ENCODE peak calls at places on chromosome X, in eight cellular contexts. O is heart left ventricle, Z is upper lobe of left lung, J is lower leg skin, R is A549, Q is transverse colon, D is esophagus squamous epithelium, A is HCT116. G is an unnamed sample.

GRCh38 chrX:104566921-104567501 is 1.0 kb downstream of the IL1RAPL2 start:
- DNase-seq in Q (no peak), A (no peak), J (no peak), O (no peak), R (no peak), Z (peak), D (no peak), G (no peak)

GRCh38 chrX:107978707-107979307 is 3.4 kb downstream of the TEX13B start:
- DNase-seq in D (no peak), Z (no peak), O (no peak), R (peak), J (no peak), Q (no peak), A (peak), G (peak)

GRCh38 chrX:26442340-26442739 is 226.4 kb downstream of the MAGEB5 start:
- DNase-seq in J (no peak), A (peak), Q (no peak), R (peak), Z (no peak), D (no peak), O (no peak), G (peak)

GRCh38 chrX:119745283-119745848 is 13.0 kb upstream of the SOWAHD start:
- DNase-seq in J (no peak), D (no peak), O (no peak), A (no peak), Z (no peak), Q (no peak), R (no peak), G (no peak)

GRCh38 chrX:72272868-72273267 is 4.2 kb downstream of the RPS4X start:
- DNase-seq in D (no peak), A (no peak), Z (no peak), J (no peak), R (peak), O (no peak), Q (no peak), G (no peak)

GRCh38 chrX:39899876-39900787 is 197.6 kb downstream of the BCOR start:
- DNase-seq in Z (no peak), D (no peak), J (no peak), O (no peak), R (no peak), A (no peak), Q (no peak), G (no peak)

GRCh38 chrX:148811236-148811635 is 310.8 kb downstream of the AFF2 start:
- DNase-seq in D (no peak), Z (no peak), Q (no peak), O (no peak), R (no peak), A (no peak), J (no peak), G (no peak)

GRCh38 chrX:108019382-108019857 is 25.4 kb upstream of the VSIG1 start:
- DNase-seq in R (no peak), Q (no peak), A (no peak), O (no peak), J (no peak), Z (no peak), D (no peak), G (no peak)

GRCh38 chrX:38006283-38006682 is at the start of gene SYTL5:
- DNase-seq in Q (no peak), D (no peak), A (no peak), Z (no peak), R (no peak), O (no peak), J (no peak), G (no peak)

DNA sequence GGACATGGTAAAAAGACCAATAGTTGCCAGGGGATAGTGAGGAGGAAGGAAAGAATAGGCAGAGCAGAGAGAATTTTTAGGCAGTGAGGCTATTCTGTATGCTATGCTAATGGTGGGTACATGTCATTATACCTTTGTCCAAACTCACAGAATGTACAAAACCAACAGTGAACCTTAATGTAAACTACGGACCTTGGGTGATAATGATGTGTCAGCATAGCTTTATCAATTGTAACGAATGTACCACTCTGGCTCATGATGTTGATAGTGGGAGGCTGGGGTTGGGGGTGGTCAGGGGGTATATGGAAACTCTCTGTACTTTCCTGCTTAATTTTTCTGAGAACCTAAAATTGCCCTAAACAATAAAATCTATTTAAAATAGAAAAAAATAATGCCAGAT is 37.7 kb upstream of the ACSL4 start:
- DNase-seq in Z (no peak), J (no peak), Q (no peak), O (no peak), R (no peak), D (no peak), A (no peak), G (no peak)
- TF ChIP-seq POLR2A in Z (no peak), J (no peak), Q (no peak), O (no peak), R (no peak), D (no peak), A (no peak), G (no peak)

DNA sequence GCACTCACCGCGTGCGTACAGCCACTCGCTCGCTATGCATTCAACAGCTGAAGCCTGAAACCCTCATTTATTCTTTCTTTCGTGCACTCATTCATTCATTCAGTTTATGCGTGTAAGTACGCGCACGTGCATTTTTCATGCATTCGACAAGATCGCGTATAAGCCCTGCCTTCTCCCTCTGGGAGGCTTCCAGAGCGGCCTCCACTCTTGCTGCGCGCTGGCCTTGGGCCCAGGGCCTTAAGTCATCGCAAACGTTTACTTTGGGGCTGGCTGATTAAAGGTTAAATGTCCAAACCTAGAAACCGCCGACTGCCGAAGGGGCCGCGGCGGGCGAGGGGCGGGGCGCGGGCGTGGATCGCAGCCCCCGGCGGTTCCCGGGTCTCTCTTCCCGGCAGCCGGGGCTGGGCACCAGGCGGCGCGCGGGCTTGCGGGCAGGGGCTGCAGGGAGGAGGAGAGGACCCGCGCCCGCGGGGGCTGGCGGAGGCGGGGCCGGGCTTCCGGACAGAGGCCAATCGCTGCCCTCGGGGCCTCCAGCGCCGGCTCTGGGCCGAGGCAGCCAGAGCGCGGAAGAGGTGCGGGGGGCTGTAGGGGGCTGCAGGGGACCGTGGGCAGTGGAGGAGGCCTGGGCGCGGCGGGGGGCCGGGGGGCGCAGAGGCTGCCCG is at the start of gene GYG2:
- DNase-seq in Z (peak), R (peak), Q (peak), D (no peak), J (no peak), O (no peak), A (no peak), G (no peak)
- TF ChIP-seq POLR2A in Z (no peak), R (no peak), Q (no peak), D (no peak), J (no peak), O (no peak), A (no peak), G (no peak)

GRCh38 chrX:65668362-65669310 is 1.2 kb downstream of the MSN start:
- DNase-seq in J (peak), Z (no peak), R (peak), O (peak), Q (peak), A (peak), D (peak), G (peak)

GRCh38 chrX:65667157-65667502 is 324 bp upstream of the MSN start:
- DNase-seq in R (no peak), D (no peak), Z (no peak), Q (no peak), A (no peak), O (no peak), J (no peak), G (no peak)

GRCh38 chrX:65671966-65672365 is 4.5 kb downstream of the MSN start:
- DNase-seq in A (no peak), D (no peak), J (no peak), Q (no peak), R (no peak), Z (no peak), O (no peak), G (no peak)

GRCh38 chrX:65671286-65671685 is 3.8 kb downstream of the MSN start:
- DNase-seq in R (no peak), Q (no peak), O (no peak), J (no peak), A (no peak), Z (no peak), D (no peak), G (no peak)

GRCh38 chrX:65667503-65668355 is at the start of gene MSN:
- DNase-seq in A (no peak), Z (peak), Q (peak), O (peak), R (peak), D (no peak), J (peak), G (peak)
- TF ChIP-seq POLR2A in A (no peak), Z (peak), Q (peak), O (peak), R (peak), D (peak), J (no peak), G (peak)

DNA sequence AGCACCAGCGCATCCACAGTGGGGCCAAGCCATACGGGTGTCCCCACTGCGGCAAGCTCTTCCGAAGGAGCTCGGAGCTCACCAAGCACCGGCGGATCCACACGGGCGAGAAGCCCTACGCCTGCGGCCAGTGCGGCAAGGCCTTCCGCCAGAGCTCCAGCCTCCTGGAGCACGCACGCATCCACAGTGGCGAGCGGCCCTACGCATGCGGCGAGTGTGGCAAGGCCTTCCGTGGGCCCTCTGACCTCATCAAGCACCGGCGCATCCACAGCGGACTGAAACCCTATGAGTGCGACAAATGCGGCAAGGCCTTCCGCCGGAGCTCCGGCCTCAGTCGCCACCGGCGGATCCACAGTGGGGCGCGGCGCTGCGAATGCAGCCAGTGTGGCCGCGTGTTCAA is 13.6 kb downstream of the ZNF275 start:
- DNase-seq in O (no peak), R (no peak), D (no peak), Z (peak), J (no peak), A (no peak), Q (no peak), G (no peak)
- TF ChIP-seq POLR2A in O (no peak), R (no peak), D (no peak), Z (no peak), J (no peak), A (no peak), Q (no peak), G (no peak)

DNA sequence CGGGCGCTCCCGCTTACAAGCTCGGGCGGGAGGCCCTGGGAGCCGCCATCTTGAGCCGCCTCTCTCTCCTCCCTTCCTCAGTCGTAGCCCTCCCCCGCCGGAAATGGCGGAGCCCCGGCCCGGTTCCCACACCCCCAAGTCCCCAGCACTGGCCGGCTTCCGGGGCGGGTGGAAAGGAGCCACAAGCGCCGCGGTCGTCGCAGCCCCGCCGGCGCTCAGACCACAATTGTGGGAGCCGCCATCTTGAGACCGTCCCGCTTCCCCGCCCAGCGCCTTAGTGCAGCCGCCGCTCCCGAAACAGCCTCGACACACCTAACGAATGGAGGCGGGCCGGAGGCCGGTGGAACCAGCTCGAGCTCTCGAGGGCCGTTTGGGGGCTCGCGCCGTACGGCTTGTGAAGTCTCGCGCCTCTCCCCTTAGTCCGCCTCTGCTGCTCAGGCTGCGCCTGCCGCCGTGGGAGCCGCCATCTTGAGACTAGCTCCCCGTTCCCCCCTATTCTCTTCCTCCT is 440 bp downstream of the HCFC1 start:
- DNase-seq in O (peak), Z (peak), D (peak), J (peak), R (peak), A (peak), Q (peak), G (peak)
- TF ChIP-seq POLR2A in O (peak), Z (peak), D (peak), J (no peak), R (no peak), A (no peak), Q (peak), G (no peak)

GRCh38 chrX:134804779-134805178 is 146.5 kb upstream of the PLAC1 start:
- DNase-seq in O (no peak), D (no peak), R (no peak), Q (no peak), A (no peak), Z (no peak), J (no peak), G (no peak)

GRCh38 chrX:134810211-134810610 is 151.9 kb upstream of the PLAC1 start:
- DNase-seq in Z (no peak), A (no peak), O (no peak), D (no peak), J (no peak), R (no peak), Q (no peak), G (peak)

GRCh38 chrX:134806707-134807038 is 148.4 kb upstream of the PLAC1 start:
- DNase-seq in O (no peak), R (no peak), Z (no peak), J (no peak), A (no peak), D (no peak), Q (no peak), G (no peak)

GRCh38 chrX:134803551-134804183 is 145.4 kb upstream of the PLAC1 start:
- DNase-seq in O (no peak), Z (no peak), Q (no peak), J (no peak), R (no peak), A (no peak), D (no peak), G (peak)

GRCh38 chrX:134807039-134807729 is 148.9 kb upstream of the PLAC1 start:
- DNase-seq in A (peak), O (peak), Q (peak), J (peak), D (peak), Z (no peak), R (peak), G (peak)
- TF ChIP-seq POLR2A in A (no peak), O (peak), Q (peak), J (no peak), D (peak), Z (no peak), R (peak), G (peak)

GRCh38 chrX:153411255-153411987 is at the start of gene ZFP92:
- DNase-seq in D (no peak), Z (peak), O (peak), Q (peak), A (no peak), R (no peak), J (no peak), G (no peak)
- TF ChIP-seq POLR2A in D (no peak), Z (no peak), O (no peak), Q (no peak), A (no peak), R (no peak), J (no peak), G (no peak)

GRCh38 chrX:66164931-66165330 is 884 bp downstream of the HEPH start:
- DNase-seq in Z (no peak), O (no peak), J (no peak), A (no peak), R (no peak), D (no peak), Q (no peak), G (no peak)

GRCh38 chrX:66162331-66162822 is 1.7 kb upstream of the HEPH start:
- DNase-seq in D (no peak), Q (peak), O (no peak), R (no peak), Z (no peak), A (no peak), J (no peak), G (peak)

GRCh38 chrX:66163447-66163846 is 600 bp upstream of the HEPH start:
- DNase-seq in O (no peak), R (no peak), D (no peak), Q (no peak), A (no peak), Z (no peak), J (no peak), G (no peak)

GRCh38 chrX:66164470-66164869 is 423 bp downstream of the HEPH start:
- DNase-seq in J (no peak), D (no peak), O (no peak), Q (no peak), A (no peak), R (no peak), Z (no peak), G (no peak)

GRCh38 chrX:66163849-66164401 is at the start of gene HEPH:
- DNase-seq in A (no peak), J (no peak), D (no peak), O (peak), R (no peak), Z (no peak), Q (peak), G (no peak)
- TF ChIP-seq POLR2A in A (no peak), J (no peak), D (no peak), O (no peak), R (no peak), Z (no peak), Q (peak), G (no peak)